ENCODE peak calls at places on chromosome 16, in ten cellular contexts. One of them, this sample, is unnamed. For H3K4me1, the result is how much of the 10 kb centered on the place peaks cover.

GRCh38 chr16:55765161-55765560 is 67.7 kb downstream of the CES1 start:
- DNase-seq in ascending aorta: no peak
- DNase-seq in breast epithelium: no peak
- DNase-seq in thoracic aorta: no peak
- DNase-seq in CD8-positive, alpha-beta memory T cell: no peak
- DNase-seq in cardiac muscle cell: no peak
- DNase-seq in OCI-LY7: no peak
- DNase-seq in sigmoid colon: no peak
- DNase-seq in esophagus muscularis mucosa: no peak
- DNase-seq in right atrium auricular region: no peak
- DNase-seq in this sample: no peak

GRCh38 chr16:57391308-57391699 is 13.3 kb upstream of the CCL17 start:
- DNase-seq in CD8-positive, alpha-beta memory T cell: no peak
- DNase-seq in OCI-LY7: no peak
- DNase-seq in right atrium auricular region: no peak
- DNase-seq in cardiac muscle cell: no peak
- DNase-seq in sigmoid colon: no peak
- DNase-seq in breast epithelium: no peak
- DNase-seq in ascending aorta: no peak
- DNase-seq in esophagus muscularis mucosa: no peak
- DNase-seq in thoracic aorta: no peak
- DNase-seq in this sample: no peak

GRCh38 chr16:11501583-11502138 is 85.1 kb downstream of the LITAF start:
- DNase-seq in esophagus muscularis mucosa: no peak
- DNase-seq in sigmoid colon: no peak
- DNase-seq in ascending aorta: no peak
- DNase-seq in breast epithelium: no peak
- DNase-seq in OCI-LY7: no peak
- DNase-seq in thoracic aorta: no peak
- DNase-seq in cardiac muscle cell: no peak
- DNase-seq in right atrium auricular region: no peak
- DNase-seq in CD8-positive, alpha-beta memory T cell: no peak
- DNase-seq in this sample: no peak

GRCh38 chr16:11236855-11237254 is 19.1 kb downstream of the SOCS1 start:
- DNase-seq in right atrium auricular region: no peak
- DNase-seq in CD8-positive, alpha-beta memory T cell: no peak
- DNase-seq in breast epithelium: no peak
- DNase-seq in sigmoid colon: no peak
- DNase-seq in cardiac muscle cell: no peak
- DNase-seq in esophagus muscularis mucosa: peak
- DNase-seq in thoracic aorta: no peak
- DNase-seq in OCI-LY7: no peak
- DNase-seq in ascending aorta: no peak
- DNase-seq in this sample: no peak

GRCh38 chr16:56286819-56287218 is 95.5 kb downstream of the GNAO1 start:
- DNase-seq in breast epithelium: no peak
- DNase-seq in ascending aorta: no peak
- DNase-seq in thoracic aorta: no peak
- DNase-seq in esophagus muscularis mucosa: no peak
- DNase-seq in sigmoid colon: no peak
- DNase-seq in cardiac muscle cell: no peak
- DNase-seq in CD8-positive, alpha-beta memory T cell: no peak
- DNase-seq in OCI-LY7: no peak
- DNase-seq in right atrium auricular region: no peak
- DNase-seq in this sample: no peak

GRCh38 chr16:58451945-58452401 is 48.0 kb upstream of the NDRG4 start:
- DNase-seq in cardiac muscle cell: no peak
- DNase-seq in right atrium auricular region: no peak
- DNase-seq in breast epithelium: no peak
- DNase-seq in esophagus muscularis mucosa: no peak
- DNase-seq in sigmoid colon: no peak
- DNase-seq in thoracic aorta: no peak
- DNase-seq in CD8-positive, alpha-beta memory T cell: no peak
- DNase-seq in OCI-LY7: no peak
- DNase-seq in ascending aorta: no peak
- DNase-seq in this sample: no peak

GRCh38 chr16:56047307-56048234 is 143.7 kb upstream of the GNAO1 start:
- DNase-seq in right atrium auricular region: no peak
- DNase-seq in breast epithelium: no peak
- DNase-seq in esophagus muscularis mucosa: peak
- DNase-seq in CD8-positive, alpha-beta memory T cell: no peak
- DNase-seq in thoracic aorta: no peak
- DNase-seq in sigmoid colon: no peak
- DNase-seq in OCI-LY7: no peak
- DNase-seq in cardiac muscle cell: peak
- DNase-seq in ascending aorta: no peak
- DNase-seq in this sample: no peak

GRCh38 chr16:12639044-12639443 is 164.6 kb downstream of the CPPED1 start:
- DNase-seq in breast epithelium: no peak
- DNase-seq in ascending aorta: no peak
- DNase-seq in esophagus muscularis mucosa: no peak
- DNase-seq in OCI-LY7: no peak
- DNase-seq in thoracic aorta: no peak
- DNase-seq in cardiac muscle cell: no peak
- DNase-seq in right atrium auricular region: no peak
- DNase-seq in CD8-positive, alpha-beta memory T cell: no peak
- DNase-seq in sigmoid colon: no peak
- DNase-seq in this sample: no peak

GRCh38 chr16:78955206-78955605 is 645.3 kb downstream of the MAF start:
- DNase-seq in thoracic aorta: no peak
- DNase-seq in ascending aorta: no peak
- DNase-seq in OCI-LY7: peak
- DNase-seq in CD8-positive, alpha-beta memory T cell: no peak
- DNase-seq in esophagus muscularis mucosa: no peak
- DNase-seq in sigmoid colon: no peak
- DNase-seq in cardiac muscle cell: no peak
- DNase-seq in breast epithelium: no peak
- DNase-seq in right atrium auricular region: no peak
- DNase-seq in this sample: no peak

GRCh38 chr16:48636521-48636920 is 26.5 kb upstream of the N4BP1 start:
- DNase-seq in right atrium auricular region: no peak
- DNase-seq in ascending aorta: no peak
- DNase-seq in esophagus muscularis mucosa: peak
- DNase-seq in thoracic aorta: no peak
- DNase-seq in cardiac muscle cell: no peak
- DNase-seq in OCI-LY7: no peak
- DNase-seq in sigmoid colon: no peak
- DNase-seq in CD8-positive, alpha-beta memory T cell: no peak
- DNase-seq in breast epithelium: no peak
- DNase-seq in this sample: no peak

GRCh38 chr16:10266809-10267208 is 84.6 kb upstream of the GRIN2A start:
- DNase-seq in ascending aorta: no peak
- DNase-seq in OCI-LY7: no peak
- DNase-seq in CD8-positive, alpha-beta memory T cell: no peak
- DNase-seq in esophagus muscularis mucosa: no peak
- DNase-seq in thoracic aorta: no peak
- DNase-seq in sigmoid colon: no peak
- DNase-seq in cardiac muscle cell: no peak
- DNase-seq in right atrium auricular region: no peak
- DNase-seq in breast epithelium: no peak
- DNase-seq in this sample: no peak

GRCh38 chr16:49931931-49932330 is 76.0 kb upstream of the ZNF423 start:
- DNase-seq in OCI-LY7: no peak
- DNase-seq in CD8-positive, alpha-beta memory T cell: no peak
- DNase-seq in thoracic aorta: no peak
- DNase-seq in cardiac muscle cell: no peak
- DNase-seq in ascending aorta: no peak
- DNase-seq in breast epithelium: no peak
- DNase-seq in sigmoid colon: peak
- DNase-seq in esophagus muscularis mucosa: no peak
- DNase-seq in right atrium auricular region: no peak
- DNase-seq in this sample: peak

GRCh38 chr16:11585460-11586374 is 1.0 kb downstream of the LITAF start:
- DNase-seq in sigmoid colon: no peak
- DNase-seq in right atrium auricular region: peak
- DNase-seq in esophagus muscularis mucosa: no peak
- DNase-seq in cardiac muscle cell: no peak
- DNase-seq in thoracic aorta: no peak
- DNase-seq in CD8-positive, alpha-beta memory T cell: no peak
- DNase-seq in breast epithelium: no peak
- DNase-seq in OCI-LY7: peak
- DNase-seq in ascending aorta: peak
- DNase-seq in this sample: no peak

GRCh38 chr16:49369638-49370219 is 3.9 kb upstream of the C16orf78 start:
- DNase-seq in CD8-positive, alpha-beta memory T cell: no peak
- DNase-seq in cardiac muscle cell: no peak
- DNase-seq in esophagus muscularis mucosa: peak
- DNase-seq in thoracic aorta: no peak
- DNase-seq in sigmoid colon: no peak
- DNase-seq in ascending aorta: no peak
- DNase-seq in OCI-LY7: no peak
- DNase-seq in breast epithelium: no peak
- DNase-seq in right atrium auricular region: no peak
- DNase-seq in this sample: no peak

GRCh38 chr16:16025214-16025968 is 76.0 kb downstream of the ABCC1 start:
- DNase-seq in cardiac muscle cell: no peak
- DNase-seq in sigmoid colon: no peak
- DNase-seq in ascending aorta: peak
- DNase-seq in CD8-positive, alpha-beta memory T cell: peak
- DNase-seq in breast epithelium: peak
- DNase-seq in OCI-LY7: peak
- DNase-seq in thoracic aorta: no peak
- DNase-seq in right atrium auricular region: peak
- DNase-seq in esophagus muscularis mucosa: no peak
- DNase-seq in this sample: no peak

GRCh38 chr16:89712476-89712805 is 8.3 kb downstream of the VPS9D1 start:
- DNase-seq in OCI-LY7: peak
- DNase-seq in thoracic aorta: no peak
- DNase-seq in cardiac muscle cell: no peak
- DNase-seq in ascending aorta: no peak
- DNase-seq in sigmoid colon: no peak
- DNase-seq in CD8-positive, alpha-beta memory T cell: no peak
- DNase-seq in right atrium auricular region: no peak
- DNase-seq in breast epithelium: no peak
- DNase-seq in esophagus muscularis mucosa: no peak
- DNase-seq in this sample: no peak
- H3K27ac ChIP-seq in OCI-LY7: peak
- H3K27ac ChIP-seq in thoracic aorta: no peak
- H3K27ac ChIP-seq in cardiac muscle cell: no peak
- H3K27ac ChIP-seq in ascending aorta: no peak
- H3K27ac ChIP-seq in sigmoid colon: no peak
- H3K27ac ChIP-seq in CD8-positive, alpha-beta memory T cell: peak
- H3K27ac ChIP-seq in right atrium auricular region: no peak
- H3K27ac ChIP-seq in breast epithelium: no peak
- H3K27ac ChIP-seq in esophagus muscularis mucosa: no peak
- H3K27ac ChIP-seq in this sample: peak

DNA sequence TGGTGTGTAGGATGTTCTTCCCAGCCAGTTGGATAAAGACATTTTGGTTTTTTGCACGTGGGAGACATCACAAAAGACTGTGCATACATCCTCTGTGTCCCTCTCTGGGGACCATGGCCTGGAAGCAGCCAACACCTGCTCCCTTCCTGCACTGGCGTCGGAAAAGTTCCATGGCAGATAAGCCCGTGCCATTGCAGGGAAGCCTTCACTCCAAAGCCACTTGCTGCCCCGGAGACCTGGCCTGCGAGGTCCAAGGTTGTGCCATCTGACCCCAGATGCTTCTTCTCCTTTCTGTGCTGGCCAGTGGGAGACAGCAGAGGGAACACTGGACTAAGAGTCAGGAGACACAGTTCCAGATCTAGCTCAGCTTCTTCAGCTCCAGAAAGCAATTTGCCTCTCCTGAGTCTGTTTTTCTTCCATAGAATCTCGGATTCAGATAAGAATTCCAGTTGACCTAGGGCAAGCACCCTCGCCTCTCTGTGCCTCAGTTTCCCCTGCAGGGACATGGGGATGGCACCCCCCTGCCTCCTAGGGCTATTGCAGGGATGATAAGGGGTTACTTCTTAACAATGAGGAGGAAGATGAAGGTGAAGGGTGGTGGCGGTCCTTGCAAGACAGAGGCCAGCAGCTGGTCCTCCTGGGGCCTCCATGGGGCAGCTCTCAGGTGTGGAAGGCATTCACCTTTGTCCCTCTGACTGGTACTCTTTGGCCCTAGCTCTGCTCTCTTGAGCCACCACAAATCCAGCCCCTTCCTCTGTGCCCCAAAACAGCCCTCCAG is 134.2 kb downstream of the CMIP start:
- DNase-seq in right atrium auricular region: no peak
- DNase-seq in ascending aorta: no peak
- DNase-seq in OCI-LY7: no peak
- DNase-seq in breast epithelium: no peak
- DNase-seq in thoracic aorta: no peak
- DNase-seq in sigmoid colon: no peak
- DNase-seq in cardiac muscle cell: no peak
- DNase-seq in esophagus muscularis mucosa: no peak
- DNase-seq in CD8-positive, alpha-beta memory T cell: no peak
- DNase-seq in this sample: no peak
- H3K4me1 ChIP-seq in right atrium auricular region: under half
- H3K4me1 ChIP-seq in ascending aorta: under half
- H3K4me1 ChIP-seq in OCI-LY7: under half
- H3K4me1 ChIP-seq in breast epithelium: under half
- H3K4me1 ChIP-seq in thoracic aorta: under half
- H3K4me1 ChIP-seq in sigmoid colon: under half
- H3K4me1 ChIP-seq in cardiac muscle cell: under half
- H3K4me1 ChIP-seq in esophagus muscularis mucosa: under half
- H3K4me1 ChIP-seq in CD8-positive, alpha-beta memory T cell: under half
- H3K4me1 ChIP-seq in this sample: under half

GRCh38 chr16:68083239-68083781 is 1.9 kb upstream of the NFATC3 start:
- DNase-seq in right atrium auricular region: no peak
- DNase-seq in CD8-positive, alpha-beta memory T cell: no peak
- DNase-seq in ascending aorta: no peak
- DNase-seq in OCI-LY7: no peak
- DNase-seq in breast epithelium: no peak
- DNase-seq in cardiac muscle cell: no peak
- DNase-seq in esophagus muscularis mucosa: peak
- DNase-seq in thoracic aorta: no peak
- DNase-seq in sigmoid colon: no peak
- DNase-seq in this sample: no peak
- H3K27ac ChIP-seq in right atrium auricular region: peak
- H3K27ac ChIP-seq in CD8-positive, alpha-beta memory T cell: no peak
- H3K27ac ChIP-seq in ascending aorta: peak
- H3K27ac ChIP-seq in OCI-LY7: peak
- H3K27ac ChIP-seq in breast epithelium: peak
- H3K27ac ChIP-seq in cardiac muscle cell: peak
- H3K27ac ChIP-seq in esophagus muscularis mucosa: peak
- H3K27ac ChIP-seq in thoracic aorta: peak
- H3K27ac ChIP-seq in sigmoid colon: peak
- H3K27ac ChIP-seq in this sample: no peak

DNA sequence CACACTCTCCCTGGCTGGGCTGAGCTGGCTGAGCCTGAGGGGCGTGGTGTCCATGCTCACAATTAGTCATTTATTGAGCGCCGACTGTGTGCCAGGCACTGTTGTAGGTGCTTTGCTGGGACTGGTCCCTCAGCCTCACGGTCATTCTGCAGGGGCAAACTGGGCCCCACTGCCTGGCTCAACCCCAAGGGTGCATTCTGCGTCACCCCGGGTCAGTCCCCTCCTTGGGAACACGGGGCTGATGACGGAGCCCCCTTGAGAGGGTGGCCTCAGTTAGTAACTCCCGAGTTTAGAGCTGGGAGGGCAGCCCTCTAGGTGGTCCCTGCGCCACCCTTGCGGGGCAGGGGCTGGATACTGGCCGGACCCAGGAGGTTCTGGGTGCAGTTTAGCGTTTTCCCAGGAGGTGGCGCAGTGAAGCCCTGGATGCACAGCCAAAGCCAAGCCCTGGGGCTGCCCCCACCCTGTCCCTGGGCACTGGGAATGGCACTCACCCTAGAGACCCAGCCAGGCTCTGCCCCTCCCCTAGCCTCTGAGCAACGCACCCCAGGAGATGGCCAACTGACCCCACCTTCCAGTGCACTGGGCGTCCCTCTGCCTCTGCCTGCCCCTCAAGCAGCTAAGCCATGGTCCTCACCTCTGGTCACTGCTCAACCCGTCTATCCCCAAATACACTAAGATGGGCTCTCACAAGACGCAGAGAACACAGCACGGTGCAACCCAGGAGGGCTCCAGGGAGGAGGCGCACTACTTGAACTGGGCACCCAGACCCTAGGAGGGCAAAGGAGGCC is 243.2 kb upstream of the GSE1 start:
- DNase-seq in breast epithelium: no peak
- DNase-seq in ascending aorta: peak
- DNase-seq in CD8-positive, alpha-beta memory T cell: no peak
- DNase-seq in esophagus muscularis mucosa: no peak
- DNase-seq in OCI-LY7: peak
- DNase-seq in thoracic aorta: peak
- DNase-seq in right atrium auricular region: no peak
- DNase-seq in sigmoid colon: peak
- DNase-seq in cardiac muscle cell: peak
- DNase-seq in this sample: no peak
- H3K4me1 ChIP-seq in breast epithelium: under half
- H3K4me1 ChIP-seq in ascending aorta: under half
- H3K4me1 ChIP-seq in CD8-positive, alpha-beta memory T cell: under half
- H3K4me1 ChIP-seq in esophagus muscularis mucosa: half or more
- H3K4me1 ChIP-seq in OCI-LY7: under half
- H3K4me1 ChIP-seq in thoracic aorta: under half
- H3K4me1 ChIP-seq in right atrium auricular region: under half
- H3K4me1 ChIP-seq in sigmoid colon: half or more
- H3K4me1 ChIP-seq in cardiac muscle cell: under half
- H3K4me1 ChIP-seq in this sample: under half

This sample was measured in RWPE2.